ENCODE peak calls at places on chromosome X, in seven cellular contexts. M is EH; E is fibroblast of lung; L is GM04504; R is stimulated activated naive B cell treated with anti-CD40 and anti-IgM and Interleukin-4, amounts not matched to agents 10 μg/mL and 1 μg/mL and 100 μg/mL, for 72 hours; Z is stimulated activated CD8-positive, alpha-beta memory T cell treated with anti-CD3 and anti-CD28 coated beads, Interleukin-4, amount 100 ng/mL, for 24 hours; C is GM13976. F is an unnamed sample.

GRCh38 chrX:72025236-72025770 is 106.4 kb downstream of the RTL5 start:
- DNase-seq in E (no peak), M (no peak), R (no peak), Z (no peak), C (no peak), L (no peak), F (no peak)

GRCh38 chrX:9148626-9149385 is 114.9 kb upstream of the FAM9B start:
- DNase-seq in E (peak), L (no peak), C (no peak), Z (no peak), M (peak), R (no peak), F (peak)

GRCh38 chrX:68832101-68832416 is 3.2 kb downstream of the EFNB1 start:
- DNase-seq in R (peak), Z (no peak), L (no peak), M (peak), C (peak), E (peak), F (peak)

GRCh38 chrX:15207994-15208393 is 61.9 kb downstream of the ASB9 start:
- DNase-seq in C (no peak), L (no peak), Z (no peak), R (no peak), M (no peak), E (no peak), F (no peak)

GRCh38 chrX:138856881-138857280 is 145.4 kb upstream of the FGF13 start:
- DNase-seq in E (no peak), Z (no peak), M (no peak), L (no peak), R (no peak), C (no peak), F (no peak)

GRCh38 chrX:118675966-118676349 is 51.4 kb upstream of the IL13RA1 start:
- DNase-seq in M (no peak), L (no peak), E (no peak), C (no peak), R (no peak), Z (no peak), F (no peak)

GRCh38 chrX:10579753-10580060 is 40.7 kb downstream of the MID1 start:
- DNase-seq in L (no peak), C (no peak), Z (no peak), E (peak), R (no peak), M (peak), F (no peak)

GRCh38 chrX:30748337-30748960 is 95.2 kb downstream of the GK start:
- DNase-seq in M (no peak), C (no peak), Z (no peak), R (no peak), L (no peak), E (no peak), F (peak)

GRCh38 chrX:65871671-65872311 is 168.1 kb downstream of the VSIG4 start:
- DNase-seq in R (peak), E (no peak), C (peak), M (peak), L (no peak), Z (no peak), F (peak)

GRCh38 chrX:22758807-22759481 is 240.8 kb upstream of the DDX53 start:
- DNase-seq in L (no peak), Z (no peak), C (peak), R (no peak), E (no peak), M (no peak), F (no peak)

GRCh38 chrX:71253253-71254091 is 468 bp downstream of the ZMYM3 start:
- DNase-seq in Z (peak), R (peak), M (peak), C (peak), E (peak), L (peak), F (peak)

GRCh38 chrX:140360284-140360683 is 144.6 kb downstream of the SOX3 start:
- DNase-seq in C (no peak), E (no peak), M (no peak), L (no peak), Z (no peak), R (no peak), F (no peak)

GRCh38 chrX:117510453-117510852 is 606.2 kb downstream of the KLHL13 start:
- DNase-seq in C (no peak), E (no peak), L (no peak), Z (no peak), R (no peak), M (no peak), F (no peak)

GRCh38 chrX:101009086-101009485 is 39.6 kb downstream of the ARL13A start:
- DNase-seq in L (no peak), C (no peak), M (peak), Z (no peak), R (no peak), E (peak), F (no peak)

GRCh38 chrX:153939573-153939972 is 4.7 kb upstream of the NAA10 start:
- DNase-seq in E (no peak), C (no peak), M (no peak), R (no peak), L (no peak), Z (no peak), F (no peak)

GRCh38 chrX:39767446-39767845 is 330.3 kb downstream of the BCOR start:
- DNase-seq in Z (no peak), M (peak), R (no peak), C (no peak), L (no peak), E (peak), F (no peak)